ENCODE peak calls at places on chromosomes 2 and 18, in nine cellular contexts. Y is breast epithelium, U is cardiac muscle cell, M is pancreas, D is thoracic aorta, G is lung, R is gastrocnemius medialis, N is heart right ventricle, S is heart left ventricle. T is an unnamed sample. For H3K36me3, the result is how much of the 10 kb centered on the place peaks cover.

GRCh38 chr2:46769809-46770208 is 145.8 kb downstream of the MCFD2 start:
- DNase-seq in R (no peak), G (no peak), N (no peak), D (no peak), M (no peak), Y (no peak), S (no peak), U (no peak), T (no peak)

GRCh38 chr2:66477125-66477842 is 42.4 kb downstream of the MEIS1 start:
- DNase-seq in M (no peak), S (no peak), G (no peak), U (no peak), N (no peak), Y (no peak), R (no peak), D (no peak), T (no peak)

GRCh38 chr18:59303006-59303405 is 15.4 kb downstream of the CPLX4 start:
- DNase-seq in D (no peak), S (no peak), U (no peak), N (no peak), Y (no peak), G (no peak), M (no peak), R (no peak), T (no peak)

GRCh38 chr2:139478191-139478914 is 698.2 kb upstream of the NXPH2 start:
- DNase-seq in S (no peak), M (no peak), R (no peak), Y (no peak), N (no peak), G (no peak), D (no peak), U (no peak), T (no peak)

GRCh38 chr18:79796531-79797390 is 977 bp upstream of the KCNG2 start:
- DNase-seq in U (peak), R (no peak), Y (no peak), M (peak), S (peak), D (no peak), N (no peak), G (no peak), T (no peak)

GRCh38 chr2:150606380-150607060 is 119.1 kb upstream of the RND3 start:
- DNase-seq in R (no peak), Y (no peak), S (no peak), U (no peak), N (no peak), D (no peak), G (no peak), M (no peak), T (no peak)

GRCh38 chr18:50179465-50179864 is 15.5 kb downstream of the MYO5B start:
- DNase-seq in M (no peak), G (no peak), U (no peak), R (no peak), N (no peak), S (no peak), D (no peak), Y (no peak), T (no peak)

GRCh38 chr2:23420091-23420839 is 35.3 kb downstream of the KLHL29 start:
- DNase-seq in Y (no peak), R (no peak), U (no peak), S (no peak), D (no peak), G (no peak), M (no peak), N (no peak), T (no peak)

GRCh38 chr2:128347701-128348504 is 29.2 kb upstream of the HS6ST1 start:
- DNase-seq in D (no peak), S (peak), G (peak), M (peak), R (no peak), N (peak), U (peak), Y (peak), T (no peak)
- H3K4me3 ChIP-seq in D (no peak), S (no peak), G (no peak), M (no peak), R (no peak), N (no peak), U (no peak), Y (no peak), T (no peak)

DNA sequence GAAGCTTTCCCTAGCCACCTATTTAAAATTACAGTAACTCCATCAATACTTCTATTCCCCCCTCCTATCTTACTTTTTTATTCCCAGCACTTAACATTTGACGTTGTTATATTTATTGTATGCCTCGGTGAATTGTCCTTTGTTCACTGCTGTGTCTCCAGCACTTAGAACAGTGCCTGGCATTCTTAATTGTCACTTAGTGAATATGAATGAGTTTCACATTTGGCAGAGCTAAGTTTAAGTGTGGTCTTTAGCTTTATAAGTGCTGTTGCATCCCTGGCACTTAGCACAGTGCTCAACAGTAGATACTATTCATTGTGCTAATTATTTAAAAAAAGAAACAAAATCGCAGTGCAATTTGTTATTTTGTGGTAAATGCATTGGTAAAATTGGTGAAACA is 1.7 kb downstream of the RMP24 start:
- DNase-seq in R (no peak), M (no peak), D (no peak), G (no peak), U (no peak), S (no peak), Y (no peak), N (no peak), T (no peak)
- H3K36me3 ChIP-seq in R (under half), M (under half), D (under half), G (under half), U (under half), S (under half), Y (under half), N (half or more), T (under half)

GRCh38 chr2:115129502-115129901 is 687.1 kb downstream of the DPP10 start:
- DNase-seq in Y (no peak), N (no peak), S (no peak), M (no peak), U (no peak), R (no peak), D (no peak), G (no peak), T (no peak)
- H3K4me3 ChIP-seq in Y (no peak), N (no peak), S (no peak), M (no peak), U (no peak), R (no peak), D (no peak), G (no peak), T (no peak)

DNA sequence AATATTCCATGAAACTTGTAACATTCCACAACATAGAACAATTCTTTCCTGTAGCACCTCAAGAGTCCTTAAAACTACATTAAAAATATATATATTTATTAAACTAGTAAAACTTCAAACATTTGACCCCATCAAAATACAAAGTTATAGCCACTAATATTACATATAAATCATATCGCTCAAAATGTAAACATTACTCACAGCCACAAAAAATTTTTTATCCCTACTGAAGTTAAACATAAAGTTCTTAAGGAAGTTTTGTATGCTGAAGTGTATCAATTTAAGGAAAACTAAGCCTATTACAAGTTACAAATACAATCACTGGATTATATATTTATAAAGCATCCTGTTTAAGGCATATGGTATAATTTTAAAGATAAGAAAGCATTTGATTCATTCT is 80.3 kb upstream of the DNER start:
- DNase-seq in D (no peak), Y (no peak), R (no peak), M (no peak), G (no peak), U (no peak), N (no peak), S (no peak), T (no peak)
- H3K36me3 ChIP-seq in D (under half), Y (under half), R (under half), M (under half), G (under half), U (half or more), N (half or more), S (half or more), T (half or more)

GRCh38 chr2:98607104-98607503 is 1.2 kb downstream of the COA5 start:
- DNase-seq in D (no peak), R (no peak), G (no peak), U (no peak), S (no peak), M (no peak), N (no peak), Y (no peak), T (no peak)
- H3K4me3 ChIP-seq in D (peak), R (peak), G (no peak), U (peak), S (peak), M (peak), N (peak), Y (peak), T (peak)

DNA sequence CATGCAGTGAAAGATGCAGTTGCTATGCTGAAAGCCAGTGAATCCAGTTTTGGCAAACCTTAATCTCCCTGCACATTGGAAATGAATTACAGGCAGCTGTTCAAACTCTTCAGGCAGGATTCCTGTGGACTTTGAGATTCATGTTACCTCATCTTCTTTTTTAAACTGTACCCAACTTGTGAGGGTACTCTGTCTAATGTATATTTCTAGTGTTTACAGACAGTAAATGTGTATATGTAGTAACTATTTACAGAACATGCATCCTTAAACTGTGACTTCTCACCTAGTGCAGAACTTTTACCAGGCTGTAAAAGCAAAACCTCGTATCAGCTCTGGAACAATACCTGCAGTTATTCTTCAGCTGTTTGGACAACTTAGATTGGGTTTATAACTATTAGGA is 50.9 kb downstream of the KDM3A start:
- DNase-seq in N (no peak), S (no peak), R (no peak), U (no peak), Y (no peak), M (no peak), D (no peak), G (no peak), T (no peak)
- H3K36me3 ChIP-seq in N (half or more), S (half or more), R (under half), U (half or more), Y (under half), M (under half), D (under half), G (under half), T (under half)

GRCh38 chr2:168992591-168993349 is 38.4 kb downstream of the ABCB11 start:
- DNase-seq in D (no peak), G (no peak), U (peak), Y (no peak), S (no peak), R (no peak), N (no peak), M (no peak), T (no peak)
- H3K4me3 ChIP-seq in D (no peak), G (no peak), U (no peak), Y (no peak), S (no peak), R (no peak), N (no peak), M (no peak), T (no peak)